ENCODE peak calls at places on chromosomes 5 and 9, in eight cellular contexts. A, L, V, T, C, K, P and W are unnamed samples.

GRCh38 chr9:93771276-93771675 is 183.9 kb downstream of the BARX1 start:
- DNase-seq in A (no peak), L (no peak), V (no peak), T (no peak), C (no peak), K (no peak), P (no peak), W (no peak)

GRCh38 chr5:10705736-10706135 is 55.3 kb downstream of the DAP start:
- DNase-seq in A (peak), L (no peak), V (no peak), T (peak), C (no peak), K (no peak), P (no peak), W (no peak)

GRCh38 chr9:589723-590122 is 251.8 kb upstream of the DMRT1 start:
- DNase-seq in A (no peak), L (no peak), V (peak), T (peak), C (no peak), K (peak), P (peak), W (peak)

GRCh38 chr9:128358090-128358489 is 13.1 kb upstream of the URM1 start:
- DNase-seq in A (no peak), L (no peak), V (no peak), T (no peak), C (no peak), K (no peak), P (no peak), W (no peak)

GRCh38 chr9:129209580-129209979 is 31.5 kb upstream of the IER5L start:
- DNase-seq in A (no peak), L (no peak), V (no peak), T (no peak), C (no peak), K (no peak), P (no peak), W (no peak)

GRCh38 chr9:128091144-128091543 is 23.1 kb downstream of the SLC25A25 start:
- DNase-seq in A (no peak), L (no peak), V (peak), T (peak), C (peak), K (peak), P (peak), W (peak)

GRCh38 chr9:26331223-26331622 is 561.4 kb downstream of the CAAP1 start:
- DNase-seq in A (no peak), L (no peak), V (no peak), T (no peak), C (no peak), K (no peak), P (no peak), W (peak)

GRCh38 chr9:129671519-129671918 is 6.1 kb downstream of the PRRX2 start:
- DNase-seq in A (no peak), L (no peak), V (no peak), T (peak), C (no peak), K (no peak), P (no peak), W (no peak)

GRCh38 chr5:153827407-153827806 is 211.3 kb downstream of the FAM114A2 start:
- DNase-seq in A (no peak), L (no peak), V (no peak), T (no peak), C (no peak), K (no peak), P (no peak), W (no peak)

GRCh38 chr5:10353241-10354047 is at the start of gene MARCHF6:
- DNase-seq in A (peak), L (peak), V (peak), T (peak), C (peak), K (peak), P (peak), W (peak)

GRCh38 chr9:35367451-35367850 is 122.5 kb upstream of the RUSC2 start:
- DNase-seq in A (peak), L (no peak), V (peak), T (peak), C (no peak), K (peak), P (no peak), W (peak)

DNA sequence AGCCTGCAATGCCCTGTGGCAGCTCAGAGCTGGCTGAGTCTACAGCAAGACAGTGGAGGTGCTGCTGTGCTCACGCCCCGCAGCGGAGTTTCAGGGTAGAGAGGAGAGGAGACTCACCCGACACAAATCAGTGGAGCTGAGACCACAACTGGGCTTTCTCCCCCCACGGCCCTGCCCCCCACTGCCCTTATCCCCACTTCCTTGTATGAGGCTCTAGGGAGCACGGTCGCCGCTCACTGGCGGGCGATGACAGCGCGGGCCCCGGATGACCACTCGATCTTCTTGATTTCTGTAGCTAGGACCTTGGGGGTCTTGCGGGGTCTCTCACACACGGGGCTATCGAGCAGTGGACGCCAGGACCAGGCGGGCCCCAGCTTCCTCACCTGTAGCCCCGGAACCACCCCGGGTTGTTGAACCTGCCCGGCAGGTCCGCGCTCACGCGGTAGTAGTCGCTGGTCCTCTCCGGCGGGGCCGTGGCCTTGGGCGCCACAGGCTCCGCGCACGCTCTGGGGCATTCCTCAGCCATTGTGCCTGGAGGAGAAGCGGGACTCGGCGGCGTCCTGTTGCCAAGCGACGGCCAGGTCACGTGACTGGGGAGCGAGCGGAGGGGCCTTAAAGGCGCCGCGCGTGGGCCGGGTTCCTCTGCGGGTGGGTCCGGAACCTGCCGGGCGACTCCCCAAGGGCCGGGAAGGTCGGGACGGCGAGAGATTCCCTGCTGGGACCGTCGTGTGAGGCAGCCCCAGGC is 984 bp upstream of the MRPS2 start:
- DNase-seq in A (peak), L (peak), V (no peak), T (peak), C (peak), K (peak), P (peak), W (peak)
- TF ChIP-seq CTCF in A (peak), L (no peak), V (no peak), T (no peak), C (no peak), K (no peak), P (no peak), W (no peak)

GRCh38 chr9:87436694-87437093 is 61.0 kb upstream of the DAPK1 start:
- DNase-seq in A (no peak), L (no peak), V (no peak), T (no peak), C (no peak), K (no peak), P (no peak), W (peak)

GRCh38 chr9:87431831-87432230 is 65.8 kb upstream of the DAPK1 start:
- DNase-seq in A (no peak), L (no peak), V (no peak), T (no peak), C (no peak), K (no peak), P (no peak), W (no peak)

GRCh38 chr9:87435189-87435880 is 62.3 kb upstream of the DAPK1 start:
- DNase-seq in A (no peak), L (no peak), V (no peak), T (no peak), C (no peak), K (no peak), P (no peak), W (no peak)

GRCh38 chr9:87434341-87434740 is 63.3 kb upstream of the DAPK1 start:
- DNase-seq in A (no peak), L (no peak), V (no peak), T (no peak), C (no peak), K (no peak), P (no peak), W (no peak)

GRCh38 chr9:87433853-87434252 is 63.8 kb upstream of the DAPK1 start:
- DNase-seq in A (no peak), L (no peak), V (no peak), T (no peak), C (no peak), K (no peak), P (no peak), W (no peak)
- TF ChIP-seq CTCF in A (no peak), L (no peak), V (no peak), T (no peak), C (no peak), K (no peak), P (no peak), W (no peak)

GRCh38 chr5:71810456-71811181 is 91.5 kb downstream of the CARTPT start:
- DNase-seq in A (no peak), L (no peak), V (no peak), T (no peak), C (no peak), K (no peak), P (no peak), W (no peak)
- TF ChIP-seq CTCF in A (no peak), L (no peak), V (no peak), T (no peak), C (no peak), K (no peak), P (no peak), W (no peak)

GRCh38 chr9:32384364-32385134 is at the start of gene ACO1:
- DNase-seq in A (peak), L (peak), V (peak), T (peak), C (peak), K (peak), P (peak), W (peak)
- TF ChIP-seq CTCF in A (no peak), L (no peak), V (no peak), T (no peak), C (no peak), K (no peak), P (no peak), W (no peak)

GRCh38 chr5:107359916-107360234 is 310.9 kb downstream of the EFNA5 start:
- DNase-seq in A (no peak), L (no peak), V (no peak), T (no peak), C (no peak), K (no peak), P (no peak), W (no peak)
- TF ChIP-seq CTCF in A (peak), L (no peak), V (no peak), T (no peak), C (no peak), K (no peak), P (peak), W (no peak)